ENCODE peak calls at places on chromosome 22, in four cellular contexts. M is NCI-H510A treated with DMSO at 0.1 percent for 48 hours, C is ovary, W is Peyer's patch. G is an unnamed sample.

GRCh38 chr22:30825711-30826505 is 131.2 kb downstream of the OSBP2 start:
- DNase-seq in C (no peak), W (no peak), M (no peak), G (no peak)

GRCh38 chr22:42964994-42965699 is 49.8 kb downstream of the PACSIN2 start:
- DNase-seq in C (no peak), W (no peak), M (peak), G (peak)

GRCh38 chr22:33853200-33854097 is 66.8 kb downstream of the LARGE1 start:
- DNase-seq in W (peak), M (no peak), C (peak), G (peak)

GRCh38 chr22:50612715-50613221 is 12.2 kb downstream of the MAPK8IP2 start:
- DNase-seq in C (no peak), M (no peak), W (peak), G (peak)

GRCh38 chr22:32202539-32203180 is 2.2 kb downstream of the RFPL2 start:
- DNase-seq in C (no peak), W (peak), M (peak), G (peak)

GRCh38 chr22:32932176-32932575 is 126.0 kb downstream of the SYN3 start:
- DNase-seq in C (no peak), M (no peak), W (no peak), G (no peak)

GRCh38 chr22:27988704-27989103 is 69.6 kb upstream of the PITPNB start:
- DNase-seq in M (no peak), C (no peak), W (no peak), G (no peak)

GRCh38 chr22:45263790-45264269 is 20.9 kb upstream of the UPK3A start:
- DNase-seq in W (peak), M (peak), C (peak), G (peak)

GRCh38 chr22:42633013-42633412 is 7.4 kb downstream of the ATP5MGL start:
- DNase-seq in C (no peak), W (no peak), M (no peak), G (no peak)

GRCh38 chr22:36405221-36405631 is 17.5 kb upstream of the MYH9 start:
- DNase-seq in W (no peak), M (no peak), C (no peak), G (no peak)

GRCh38 chr22:41910599-41911291 is 4.1 kb downstream of the SHISA8 start:
- DNase-seq in C (no peak), M (no peak), W (no peak), G (no peak)

GRCh38 chr22:39556970-39557811 is 13.4 kb upstream of the CACNA1I start:
- DNase-seq in C (no peak), M (no peak), W (no peak), G (peak)

GRCh38 chr22:46023558-46023981 is 46.6 kb upstream of the WNT7B start:
- DNase-seq in W (peak), M (no peak), C (peak), G (no peak)

GRCh38 chr22:39935116-39935515 is 25.1 kb upstream of the TMA7B start:
- DNase-seq in M (no peak), C (no peak), W (no peak), G (no peak)

GRCh38 chr22:41661088-41661487 is 27.6 kb downstream of the SNU13 start:
- DNase-seq in C (no peak), M (no peak), W (no peak), G (no peak)

GRCh38 chr22:28855355-28856094 is 27.8 kb upstream of the ZNRF3 start:
- DNase-seq in M (peak), C (peak), W (no peak), G (peak)

GRCh38 chr22:23243006-23243573 is 62.8 kb downstream of the BCR start:
- DNase-seq in W (no peak), C (no peak), M (no peak), G (no peak)

GRCh38 chr22:50548046-50548912 is 2.6 kb downstream of the KLHDC7B start:
- DNase-seq in W (no peak), M (no peak), C (no peak), G (no peak)

GRCh38 chr22:35378547-35379078 is 2.3 kb upstream of the HMOX1 start:
- DNase-seq in C (no peak), W (no peak), M (no peak), G (no peak)